ENCODE peak calls at places on chromosomes 11 and 22, in nine cellular contexts. M, V, B, I, P, J, O, E and G are unnamed samples.
A peak's percentile ranks its signal among the peaks of the same experiment; 100 is the strongest.

GRCh38 chr22:34297536-34298120 is 377.4 kb upstream of the LARGE1 start:
- DNase-seq in J (no peak), I (no peak), P (no peak), E (no peak), V (no peak), O (no peak), M (no peak), B (no peak), G (no peak)

GRCh38 chr11:8672346-8672745 is 10.1 kb downstream of the TRIM66 start:
- DNase-seq in J (no peak), I (no peak), V (no peak), O (no peak), E (no peak), B (no peak), M (no peak), P (no peak), G (no peak)

GRCh38 chr11:88814076-88814475 is 251.7 kb downstream of the GRM5 start:
- DNase-seq in J (no peak), E (no peak), P (no peak), I (no peak), O (no peak), B (no peak), M (no peak), V (no peak), G (no peak)

GRCh38 chr22:32693102-32693501 is 108.4 kb upstream of the TIMP3 start:
- DNase-seq in M (no peak), B (no peak), O (no peak), J (no peak), V (no peak), I (no peak), P (no peak), E (no peak), G (no peak)

GRCh38 chr11:33500331-33500730 is 200.3 kb downstream of the C11orf91 start:
- DNase-seq in M (no peak), J (no peak), V (no peak), E (no peak), B (no peak), O (peak; percentile 33), P (no peak), I (no peak), G (no peak)

GRCh38 chr22:43007519-43008102 is 7.3 kb downstream of the PACSIN2 start:
- DNase-seq in V (no peak), M (no peak), J (no peak), O (peak; percentile 71), I (no peak), P (no peak), B (no peak), E (no peak), G (no peak)

GRCh38 chr22:21926728-21927127 is 25.9 kb downstream of the PPM1F start:
- DNase-seq in B (no peak), M (no peak), O (no peak), J (no peak), E (no peak), V (no peak), I (no peak), P (no peak), G (no peak)

GRCh38 chr11:11532574-11532973 is 89.2 kb downstream of the GALNT18 start:
- DNase-seq in J (no peak), E (no peak), M (no peak), I (no peak), O (peak; percentile 21), B (no peak), V (no peak), P (no peak), G (no peak)

GRCh38 chr22:46089426-46090041 is 60.8 kb upstream of the PPARA start:
- DNase-seq in O (no peak), J (no peak), B (no peak), P (no peak), I (peak; percentile 76), M (no peak), V (no peak), E (peak; percentile 12), G (no peak)